ENCODE peak calls at places on chromosome 19, in eight cellular contexts. L is NCI-H69; E is natural killer cell; K is neural crest cell; B is NCI-H2227 treated with DMSO at 0.1 percent for 48 hours; H is fibroblast of the aortic adventitia; X is NCI-H1105; A is naive thymus-derived CD8-positive, alpha-beta T cell. U is an unnamed sample.

GRCh38 chr19:9848761-9849160 is 13.6 kb downstream of the PIN1 start:
- DNase-seq in L (peak), E (no peak), K (no peak), B (no peak), H (no peak), X (no peak), A (no peak), U (no peak)

GRCh38 chr19:43754312-43754561 is 525 bp downstream of the SMG9 start:
- DNase-seq in L (no peak), E (no peak), K (no peak), B (no peak), H (no peak), X (no peak), A (no peak), U (no peak)

GRCh38 chr19:46998445-46999142 is 21.0 kb upstream of the NPAS1 start:
- DNase-seq in L (no peak), E (no peak), K (no peak), B (no peak), H (no peak), X (no peak), A (no peak), U (no peak)

GRCh38 chr19:18967358-18968146 is 26.5 kb upstream of the HOMER3 start:
- DNase-seq in L (no peak), E (no peak), K (no peak), B (no peak), H (peak), X (no peak), A (no peak), U (peak)

GRCh38 chr19:5113101-5113557 is 144.2 kb downstream of the KDM4B start:
- DNase-seq in L (peak), E (no peak), K (no peak), B (peak), H (peak), X (no peak), A (no peak), U (no peak)

GRCh38 chr19:39913682-39914333 is 20.6 kb downstream of the FCGBP start:
- DNase-seq in L (no peak), E (no peak), K (no peak), B (no peak), H (no peak), X (no peak), A (no peak), U (peak)

GRCh38 chr19:17328517-17329060 is 6.1 kb downstream of the ANO8 start:
- DNase-seq in L (peak), E (no peak), K (no peak), B (no peak), H (no peak), X (peak), A (no peak), U (no peak)

GRCh38 chr19:10116085-10116865 is 3.4 kb downstream of the EIF3G start:
- DNase-seq in L (no peak), E (peak), K (no peak), B (no peak), H (no peak), X (no peak), A (no peak), U (no peak)

GRCh38 chr19:46475976-46476375 is 4.6 kb upstream of the PNMA8A start:
- DNase-seq in L (no peak), E (no peak), K (no peak), B (no peak), H (peak), X (no peak), A (no peak), U (no peak)

GRCh38 chr19:19778666-19779065 is 42.9 kb downstream of the ZNF506 start:
- DNase-seq in L (no peak), E (no peak), K (no peak), B (no peak), H (no peak), X (no peak), A (no peak), U (no peak)

GRCh38 chr19:14413765-14414171 is 5.4 kb downstream of the DDX39A start:
- DNase-seq in L (no peak), E (no peak), K (no peak), B (no peak), H (peak), X (peak), A (no peak), U (no peak)

GRCh38 chr19:6925801-6926751 is 38.7 kb downstream of the ADGRE1 start:
- DNase-seq in L (no peak), E (no peak), K (no peak), B (no peak), H (no peak), X (no peak), A (no peak), U (no peak)

GRCh38 chr19:15313649-15314279 is 18.6 kb downstream of the BRD4 start:
- DNase-seq in L (no peak), E (no peak), K (no peak), B (no peak), H (no peak), X (no peak), A (no peak), U (no peak)

GRCh38 chr19:6806488-6806887 is 34.0 kb downstream of the VAV1 start:
- DNase-seq in L (no peak), E (no peak), K (no peak), B (no peak), H (no peak), X (no peak), A (no peak), U (no peak)

GRCh38 chr19:35730326-35730725 is 11.9 kb downstream of the IGFLR1 start:
- DNase-seq in L (no peak), E (no peak), K (no peak), B (no peak), H (no peak), X (no peak), A (no peak), U (no peak)

GRCh38 chr19:45071545-45071938 is 4.7 kb downstream of the ZNF296 start:
- DNase-seq in L (no peak), E (no peak), K (no peak), B (no peak), H (no peak), X (no peak), A (no peak), U (no peak)

GRCh38 chr19:8252922-8253589 is 43.9 kb downstream of the CERS4 start:
- DNase-seq in L (peak), E (peak), K (peak), B (peak), H (peak), X (peak), A (peak), U (peak)

GRCh38 chr19:45955905-45956608 is 17.6 kb downstream of the NOVA2 start:
- DNase-seq in L (no peak), E (no peak), K (peak), B (peak), H (peak), X (no peak), A (no peak), U (no peak)

GRCh38 chr19:32287811-32288227 is 57.6 kb upstream of the ZNF507 start:
- DNase-seq in L (peak), E (no peak), K (peak), B (peak), H (peak), X (no peak), A (no peak), U (peak)

GRCh38 chr19:10086904-10087256 is 763 bp downstream of the SHFL start:
- DNase-seq in L (no peak), E (no peak), K (no peak), B (no peak), H (no peak), X (no peak), A (peak), U (no peak)

GRCh38 chr19:31326329-31327028 is 22.8 kb downstream of the TSHZ3 start:
- DNase-seq in L (no peak), E (no peak), K (no peak), B (no peak), H (no peak), X (no peak), A (no peak), U (no peak)

GRCh38 chr19:46299695-46300094 is 2.9 kb downstream of the HIF3A start:
- DNase-seq in L (no peak), E (no peak), K (no peak), B (no peak), H (no peak), X (no peak), A (no peak), U (no peak)

GRCh38 chr19:30229524-30230174 is 142.5 kb upstream of the ZNF536 start:
- DNase-seq in L (no peak), E (no peak), K (no peak), B (no peak), H (no peak), X (peak), A (no peak), U (no peak)

GRCh38 chr19:39474139-39474620 is 6.5 kb upstream of the TIMM50 start:
- DNase-seq in L (peak), E (peak), K (peak), B (peak), H (peak), X (peak), A (peak), U (peak)

GRCh38 chr19:36245210-36246005 is 30.5 kb downstream of the ZNF146 start:
- DNase-seq in L (no peak), E (no peak), K (peak), B (no peak), H (no peak), X (no peak), A (no peak), U (no peak)

GRCh38 chr19:5926641-5927438 is 12.8 kb downstream of the CAPS start:
- DNase-seq in L (no peak), E (no peak), K (no peak), B (no peak), H (peak), X (no peak), A (no peak), U (no peak)

U was measured in stomach.